ENCODE peak calls at places on chromosomes 6 and 20, in seven cellular contexts. M, S, V, J, A, E and O are unnamed samples.

GRCh38 chr20:33909331-33909921 is 84.3 kb upstream of the RALY start:
- DNase-seq in M (no peak), S (peak), V (no peak), J (no peak), A (no peak), E (peak), O (peak)

GRCh38 chr6:133630651-133631050 is 258.3 kb upstream of the TCF21 start:
- DNase-seq in M (no peak), S (no peak), V (no peak), J (no peak), A (no peak), E (no peak), O (no peak)

GRCh38 chr20:46011631-46012482 is 3.1 kb downstream of the MMP9 start:
- DNase-seq in M (no peak), S (peak), V (no peak), J (no peak), A (peak), E (peak), O (peak)

GRCh38 chr6:71510057-71510713 is 221.6 kb downstream of the OGFRL1 start:
- DNase-seq in M (peak), S (peak), V (no peak), J (no peak), A (peak), E (peak), O (peak)

GRCh38 chr6:6331393-6331792 is 10.9 kb upstream of the F13A1 start:
- DNase-seq in M (no peak), S (no peak), V (no peak), J (no peak), A (no peak), E (no peak), O (no peak)

GRCh38 chr6:39893286-39893685 is 41.0 kb downstream of the MOCS1 start:
- DNase-seq in M (no peak), S (no peak), V (no peak), J (no peak), A (no peak), E (no peak), O (no peak)

GRCh38 chr6:18997375-18997826 is 610.3 kb downstream of the RNF144B start:
- DNase-seq in M (no peak), S (peak), V (no peak), J (no peak), A (no peak), E (peak), O (peak)

GRCh38 chr20:17542993-17543412 is 11.8 kb upstream of the BFSP1 start:
- DNase-seq in M (no peak), S (no peak), V (no peak), J (no peak), A (no peak), E (peak), O (no peak)

GRCh38 chr6:34358389-34358906 is 34.0 kb downstream of the NUDT3 start:
- DNase-seq in M (no peak), S (no peak), V (no peak), J (no peak), A (no peak), E (peak), O (no peak)

DNA sequence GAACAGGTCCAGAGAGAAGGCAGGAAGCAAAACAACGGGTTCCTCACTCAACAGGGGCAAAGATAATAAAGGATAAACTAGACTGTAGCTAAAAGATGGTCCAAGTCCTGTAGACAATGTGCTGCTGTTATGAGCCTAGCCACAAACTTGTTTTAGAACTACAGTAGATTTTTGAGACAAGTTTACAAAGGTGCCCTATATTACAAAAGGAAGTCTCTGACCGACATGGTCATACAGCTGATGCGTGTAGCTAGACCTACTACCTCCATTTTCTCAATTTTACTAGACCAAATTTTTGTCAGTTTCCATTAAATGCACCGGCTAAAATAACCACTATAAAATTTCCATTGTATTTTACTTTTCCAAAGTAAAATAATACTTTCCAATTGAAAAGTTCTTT is 11.9 kb downstream of the FAM8A1 start:
- DNase-seq in M (no peak), S (no peak), V (no peak), J (no peak), A (no peak), E (no peak), O (no peak)
- TF ChIP-seq POLR2A in M (no peak), S (no peak), V (no peak), J (no peak), A (no peak), E (no peak), O (no peak)

DNA sequence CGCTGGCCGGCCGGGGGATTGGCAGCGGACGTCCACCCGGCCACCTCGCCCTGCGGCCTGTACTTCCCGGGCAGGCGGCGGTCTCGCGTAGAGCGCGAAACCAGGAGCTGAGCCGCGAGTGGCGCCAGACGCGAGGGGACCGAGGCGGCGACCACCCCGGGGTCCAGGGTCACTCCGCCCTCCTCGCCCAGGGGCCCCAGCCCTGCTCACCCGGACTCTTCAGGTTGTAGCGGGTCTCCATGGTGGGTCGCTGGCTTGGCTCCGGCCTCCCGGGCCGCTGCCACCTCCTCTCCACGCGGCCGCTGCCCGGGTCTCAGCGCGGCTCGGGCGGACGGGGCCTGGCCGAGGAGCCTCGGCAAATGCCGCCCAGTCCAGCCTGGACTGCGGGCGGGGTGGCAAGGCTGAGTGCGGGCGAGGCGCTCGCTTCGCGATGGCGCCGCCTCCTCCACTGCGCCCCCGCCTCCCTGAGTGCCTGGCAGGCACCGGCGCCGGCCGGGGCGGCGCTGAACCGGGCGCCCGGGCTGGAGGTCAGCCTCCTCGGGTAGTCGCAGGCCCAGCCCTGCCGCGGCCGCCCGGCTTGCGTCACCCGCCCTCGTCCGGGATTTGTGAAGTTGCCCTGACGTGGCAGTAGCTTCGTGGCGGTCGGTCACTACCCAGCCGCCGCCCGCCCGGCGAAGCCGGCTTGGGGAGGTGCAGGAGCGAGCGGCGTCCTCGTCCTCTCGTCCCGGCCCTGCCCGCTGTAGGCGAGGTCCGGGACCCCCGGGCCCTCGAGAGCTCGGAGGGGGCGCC is at the start of gene UBE2J1:
- DNase-seq in M (peak), S (peak), V (peak), J (peak), A (peak), E (peak), O (peak)
- TF ChIP-seq POLR2A in M (peak), S (peak), V (peak), J (peak), A (peak), E (peak), O (peak)

DNA sequence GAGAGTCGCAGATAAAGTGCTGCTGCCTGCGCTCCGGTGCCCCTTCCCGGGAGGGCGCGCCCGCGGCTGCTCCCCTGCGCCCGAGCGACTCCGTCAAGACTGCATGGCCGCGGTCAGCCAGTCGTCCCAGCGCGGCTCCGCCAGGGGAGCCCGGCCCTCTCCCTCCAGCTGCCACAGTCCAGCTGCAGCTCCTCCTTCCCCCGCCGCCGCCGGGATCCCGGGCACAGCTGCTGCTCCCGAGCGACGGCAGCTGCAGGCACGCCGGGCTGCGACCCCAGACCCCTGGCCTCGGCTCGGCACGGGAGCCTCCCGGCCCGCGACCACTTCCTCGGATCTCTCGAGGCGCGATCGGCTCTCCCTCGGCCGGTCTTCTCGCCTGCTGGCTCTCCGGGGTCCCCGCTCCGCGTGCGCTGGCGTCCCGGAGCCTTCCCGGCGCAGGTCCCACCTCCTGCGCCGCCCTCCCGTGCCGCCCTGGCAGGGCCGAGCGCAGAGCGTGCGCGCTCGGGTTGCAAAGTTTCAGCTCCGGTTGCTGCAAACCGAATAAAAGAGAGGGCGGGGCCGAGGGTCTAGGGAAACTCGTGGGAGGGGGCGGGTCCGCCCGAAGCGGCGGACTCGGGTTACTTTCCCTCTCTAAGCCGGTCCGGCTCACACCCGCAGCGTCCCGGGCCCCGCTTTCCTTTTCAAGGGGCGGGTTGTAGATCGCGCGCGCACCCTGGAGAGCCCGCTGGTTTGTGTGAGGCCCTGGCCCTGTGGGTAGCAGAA is at the start of gene CNKSR3:
- DNase-seq in M (peak), S (peak), V (peak), J (peak), A (peak), E (peak), O (peak)
- TF ChIP-seq POLR2A in M (peak), S (peak), V (peak), J (peak), A (peak), E (peak), O (peak)

GRCh38 chr6:135575629-135576028 is 78.1 kb upstream of the AHI1 start:
- DNase-seq in M (no peak), S (no peak), V (no peak), J (no peak), A (no peak), E (no peak), O (no peak)

GRCh38 chr6:135576055-135576454 is 78.5 kb upstream of the AHI1 start:
- DNase-seq in M (no peak), S (peak), V (no peak), J (no peak), A (no peak), E (peak), O (no peak)

GRCh38 chr6:135568366-135568765 is 70.8 kb upstream of the AHI1 start:
- DNase-seq in M (no peak), S (no peak), V (no peak), J (no peak), A (peak), E (peak), O (no peak)

GRCh38 chr6:135567375-135568083 is 70.0 kb upstream of the AHI1 start:
- DNase-seq in M (no peak), S (no peak), V (no peak), J (no peak), A (no peak), E (no peak), O (no peak)

DNA sequence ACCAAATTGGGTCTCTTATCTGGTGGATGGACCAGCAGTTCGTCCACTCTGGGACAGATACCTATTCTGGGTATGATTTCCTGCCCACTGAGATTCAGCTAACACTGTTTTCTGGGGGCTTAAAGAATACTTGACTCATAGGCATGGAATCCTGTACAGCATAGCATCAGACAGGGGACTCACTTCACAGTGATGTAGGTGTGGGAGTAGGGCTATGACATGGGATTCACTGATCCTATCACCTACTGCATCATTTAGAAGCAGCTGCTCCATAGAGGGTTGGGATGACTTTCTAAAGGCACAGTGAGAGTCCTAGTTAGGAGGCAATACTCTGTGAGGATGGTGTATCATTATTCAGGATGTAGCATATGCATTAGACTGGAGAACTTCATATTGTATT is 74.5 kb upstream of the AHI1 start:
- DNase-seq in M (no peak), S (no peak), V (no peak), J (no peak), A (no peak), E (peak), O (no peak)
- TF ChIP-seq POLR2A in M (no peak), S (no peak), V (no peak), J (no peak), A (no peak), E (no peak), O (no peak)

GRCh38 chr6:152705327-152705726 is 7.6 kb downstream of the MYCT1 start:
- DNase-seq in M (no peak), S (no peak), V (no peak), J (no peak), A (no peak), E (no peak), O (no peak)

GRCh38 chr6:152698692-152699091 is 995 bp downstream of the MYCT1 start:
- DNase-seq in M (no peak), S (no peak), V (no peak), J (no peak), A (no peak), E (no peak), O (no peak)

GRCh38 chr6:152701081-152701862 is 3.6 kb downstream of the MYCT1 start:
- DNase-seq in M (no peak), S (no peak), V (no peak), J (no peak), A (no peak), E (peak), O (no peak)

GRCh38 chr6:152700427-152700826 is 2.7 kb downstream of the MYCT1 start:
- DNase-seq in M (no peak), S (no peak), V (no peak), J (no peak), A (no peak), E (peak), O (no peak)

DNA sequence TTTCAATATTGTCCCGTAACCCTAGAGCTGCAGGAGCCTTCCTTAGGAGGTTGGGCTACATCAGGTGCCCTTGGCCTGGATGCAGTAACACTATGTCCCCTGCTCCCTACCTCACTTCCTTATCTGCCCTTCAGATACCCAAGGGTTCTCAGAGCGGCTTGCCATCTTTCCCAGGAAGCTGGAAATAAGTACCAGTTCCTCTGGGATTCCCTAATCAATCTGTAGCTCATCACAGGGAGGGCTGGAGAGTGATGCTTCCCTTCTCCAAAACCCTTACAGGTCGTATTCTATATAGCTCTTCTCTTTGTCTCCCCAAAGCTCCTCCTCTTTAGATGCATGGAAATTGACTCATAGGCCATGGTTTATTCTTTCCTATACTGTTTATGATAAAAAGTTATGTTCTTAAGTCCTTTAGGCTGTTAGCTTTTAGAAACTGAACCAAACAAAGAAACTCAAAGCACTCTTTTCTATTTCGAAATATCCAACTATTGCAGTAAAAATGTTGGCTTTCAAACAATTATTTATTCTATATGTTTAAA is 4.2 kb downstream of the MYCT1 start:
- DNase-seq in M (no peak), S (no peak), V (no peak), J (no peak), A (no peak), E (peak), O (no peak)
- TF ChIP-seq POLR2A in M (no peak), S (no peak), V (no peak), J (no peak), A (no peak), E (no peak), O (no peak)

GRCh38 chr6:3651698-3652229 is 99.7 kb downstream of the PXDC1 start:
- DNase-seq in M (no peak), S (no peak), V (no peak), J (no peak), A (no peak), E (no peak), O (no peak)

GRCh38 chr6:3648724-3649123 is 102.8 kb downstream of the PXDC1 start:
- DNase-seq in M (no peak), S (no peak), V (no peak), J (no peak), A (no peak), E (no peak), O (no peak)

GRCh38 chr6:3650341-3650958 is 101.1 kb downstream of the PXDC1 start:
- DNase-seq in M (no peak), S (no peak), V (no peak), J (no peak), A (no peak), E (no peak), O (no peak)

GRCh38 chr6:3653528-3654070 is 97.9 kb downstream of the PXDC1 start:
- DNase-seq in M (no peak), S (no peak), V (no peak), J (no peak), A (no peak), E (no peak), O (no peak)

GRCh38 chr6:3650959-3651697 is 100.4 kb downstream of the PXDC1 start:
- DNase-seq in M (no peak), S (no peak), V (no peak), J (no peak), A (no peak), E (no peak), O (no peak)
- TF ChIP-seq POLR2A in M (no peak), S (no peak), V (no peak), J (no peak), A (no peak), E (no peak), O (no peak)

GRCh38 chr6:158048589-158048988 is 66.9 kb downstream of the SYNJ2 start:
- DNase-seq in M (no peak), S (no peak), V (no peak), J (no peak), A (no peak), E (no peak), O (no peak)

GRCh38 chr6:158046201-158047119 is 64.8 kb downstream of the SYNJ2 start:
- DNase-seq in M (no peak), S (no peak), V (no peak), J (no peak), A (no peak), E (no peak), O (no peak)

GRCh38 chr6:158049055-158050028 is 67.7 kb downstream of the SYNJ2 start:
- DNase-seq in M (no peak), S (no peak), V (peak), J (no peak), A (no peak), E (no peak), O (no peak)

GRCh38 chr6:158047563-158048323 is 66.1 kb downstream of the SYNJ2 start:
- DNase-seq in M (no peak), S (no peak), V (no peak), J (no peak), A (no peak), E (no peak), O (no peak)

DNA sequence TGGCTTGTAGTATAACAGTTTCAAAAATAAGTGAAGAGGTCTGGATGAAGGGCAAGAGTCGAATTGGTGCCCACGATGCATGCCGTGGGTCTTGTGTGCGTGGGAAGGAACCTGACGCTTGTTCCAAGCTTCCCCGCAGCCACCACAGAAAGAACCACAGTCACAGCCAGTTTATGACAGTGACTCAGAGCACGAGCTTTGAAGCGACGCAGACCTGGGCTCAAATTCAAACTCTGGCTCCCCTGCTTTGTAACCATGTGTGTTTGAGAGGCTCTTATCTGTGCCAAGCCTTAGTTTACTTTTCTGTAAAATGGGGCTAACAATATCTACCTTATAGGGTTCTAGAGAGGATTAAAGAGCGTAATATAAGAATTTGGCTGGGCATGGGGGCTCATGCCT is 65.5 kb downstream of the SYNJ2 start:
- DNase-seq in M (no peak), S (no peak), V (peak), J (no peak), A (no peak), E (peak), O (no peak)
- TF ChIP-seq POLR2A in M (no peak), S (no peak), V (no peak), J (no peak), A (no peak), E (no peak), O (no peak)

DNA sequence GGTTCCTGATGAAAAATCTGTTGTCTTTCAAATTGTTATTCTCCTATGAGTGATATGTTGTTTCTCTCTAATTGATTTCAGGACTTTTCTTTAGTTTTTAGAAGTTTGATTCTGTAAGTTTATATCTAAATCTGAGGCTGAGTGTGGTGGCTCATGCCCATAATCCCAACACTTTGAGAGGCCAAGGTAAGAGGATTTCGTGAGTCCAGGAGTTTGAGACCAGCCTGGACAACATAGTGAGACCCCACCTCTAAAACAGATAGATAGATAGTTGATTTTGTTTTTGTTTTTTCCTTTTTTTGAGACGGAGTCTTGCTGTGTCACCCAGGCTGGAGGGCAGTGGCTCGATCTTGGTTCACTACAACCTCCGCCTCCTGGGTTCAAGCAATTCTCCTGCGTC is 64.6 kb downstream of the PTPRA start:
- DNase-seq in M (no peak), S (no peak), V (no peak), J (no peak), A (no peak), E (no peak), O (no peak)
- TF ChIP-seq POLR2A in M (no peak), S (no peak), V (no peak), J (no peak), A (no peak), E (no peak), O (no peak)